ENCODE peak calls at places on chromosome 3, in seven cellular contexts. A, I, L, Y, M, F and U are unnamed samples.

GRCh38 chr3:63900459-63900858 is 11.7 kb downstream of the SCAANT1 start:
- DNase-seq in A (no peak), I (no peak), L (no peak), Y (no peak), M (no peak), F (no peak), U (no peak)

GRCh38 chr3:27914199-27914598 is 192.1 kb upstream of the EOMES start:
- DNase-seq in A (peak; percentile 32), I (no peak), L (no peak), Y (peak; percentile 19), M (no peak), F (no peak), U (no peak)

GRCh38 chr3:74447221-74447620 is 167.2 kb downstream of the CNTN3 start:
- DNase-seq in A (no peak), I (no peak), L (no peak), Y (no peak), M (no peak), F (no peak), U (no peak)

GRCh38 chr3:101038880-101039279 is 45.7 kb upstream of the ABI3BP start:
- DNase-seq in A (peak; percentile 45), I (no peak), L (no peak), Y (no peak), M (no peak), F (no peak), U (no peak)

GRCh38 chr3:142888099-142888483 is 792 bp downstream of the PCOLCE2 start:
- DNase-seq in A (peak; percentile 69), I (no peak), L (no peak), Y (peak; percentile 16), M (no peak), F (no peak), U (peak; percentile 44)

GRCh38 chr3:120496278-120496975 is 45.6 kb upstream of the FSTL1 start:
- DNase-seq in A (peak; percentile 97), I (no peak), L (no peak), Y (no peak), M (no peak), F (no peak), U (peak; percentile 84)

GRCh38 chr3:90184861-90185260 is 1077.4 kb downstream of the EPHA3 start:
- DNase-seq in A (peak; percentile 49), I (no peak), L (no peak), Y (no peak), M (no peak), F (no peak), U (no peak)

GRCh38 chr3:73498764-73499622 is 125.7 kb downstream of the PDZRN3 start:
- DNase-seq in A (no peak), I (no peak), L (no peak), Y (no peak), M (no peak), F (no peak), U (no peak)

GRCh38 chr3:177050466-177051237 is 146.6 kb downstream of the TBL1XR1 start:
- DNase-seq in A (peak; percentile 67), I (no peak), L (no peak), Y (peak; percentile 7), M (no peak), F (no peak), U (peak; percentile 31)

GRCh38 chr3:177597325-177598109 is 400.2 kb upstream of the TBL1XR1 start:
- DNase-seq in A (no peak), I (peak; percentile 25), L (no peak), Y (peak; percentile 20), M (no peak), F (peak; percentile 21), U (peak; percentile 32)

GRCh38 chr3:155778441-155778840 is 27.6 kb downstream of the C3orf33 start:
- DNase-seq in A (no peak), I (no peak), L (no peak), Y (no peak), M (no peak), F (no peak), U (no peak)

GRCh38 chr3:128226186-128226725 is 73.0 kb downstream of the EEFSEC start:
- DNase-seq in A (no peak), I (no peak), L (no peak), Y (no peak), M (no peak), F (no peak), U (no peak)

GRCh38 chr3:64685800-64686445 is 1.9 kb downstream of the ADAMTS9 start:
- DNase-seq in A (no peak), I (peak; percentile 90), L (peak; percentile 84), Y (no peak), M (peak; percentile 89), F (no peak), U (peak; percentile 48)

GRCh38 chr3:130925628-130926027 is 31.7 kb downstream of the ATP2C1 start:
- DNase-seq in A (no peak), I (no peak), L (no peak), Y (peak; percentile 20), M (no peak), F (no peak), U (no peak)

DNA sequence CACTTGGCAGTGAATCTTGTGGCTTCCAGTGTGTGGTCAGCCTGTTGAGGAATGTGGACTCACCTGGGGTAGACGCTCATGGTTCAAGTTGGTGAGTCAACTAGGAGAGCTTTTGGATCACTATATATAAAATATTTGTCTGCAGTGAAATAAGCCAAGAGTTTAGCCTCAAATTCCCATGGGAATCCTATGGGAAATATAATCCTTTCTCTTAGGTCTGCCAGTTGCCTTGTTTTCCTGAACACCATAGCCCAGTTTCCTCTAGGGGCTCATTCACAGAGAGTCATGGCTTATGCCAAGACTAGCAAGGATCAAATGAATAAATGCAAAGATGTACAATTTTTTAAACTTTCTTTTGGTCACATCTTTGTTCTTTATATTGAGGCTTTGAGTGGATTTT is 100.1 kb upstream of the NPHP3 start:
- DNase-seq in A (no peak), I (no peak), L (no peak), Y (no peak), M (no peak), F (no peak), U (no peak)
- H3K27ac ChIP-seq in A (no peak overlapping the region), I (no peak overlapping the region), L (no peak overlapping the region), Y (no peak overlapping the region), M (no peak overlapping the region), F (no peak overlapping the region), U (no peak overlapping the region)

GRCh38 chr3:165256554-165256953 is 60.4 kb upstream of the SLITRK3 start:
- DNase-seq in A (peak; percentile 31), I (no peak), L (no peak), Y (no peak), M (no peak), F (no peak), U (no peak)

GRCh38 chr3:165259518-165260193 is 63.5 kb upstream of the SLITRK3 start:
- DNase-seq in A (peak; percentile 67), I (no peak), L (no peak), Y (no peak), M (no peak), F (no peak), U (peak; percentile 4)

GRCh38 chr3:165254812-165255211 is 58.6 kb upstream of the SLITRK3 start:
- DNase-seq in A (peak; percentile 69), I (no peak), L (no peak), Y (no peak), M (no peak), F (no peak), U (peak; percentile 31)
- TF ChIP-seq CTCF in A (peak; percentile 69), I (peak; percentile 19), L (no peak), Y (no peak), M (no peak), F (no peak), U (peak; percentile 18)

GRCh38 chr3:113606539-113607218 is 74.3 kb downstream of the SIDT1 start:
- DNase-seq in A (no peak), I (no peak), L (no peak), Y (peak; percentile 76), M (peak; percentile 26), F (peak; percentile 52), U (no peak)

GRCh38 chr3:113602836-113603235 is 70.5 kb downstream of the SIDT1 start:
- DNase-seq in A (no peak), I (no peak), L (no peak), Y (no peak), M (no peak), F (no peak), U (no peak)

GRCh38 chr3:113600418-113601185 is 68.2 kb downstream of the SIDT1 start:
- DNase-seq in A (no peak), I (no peak), L (no peak), Y (no peak), M (no peak), F (no peak), U (no peak)

GRCh38 chr3:113601240-113601639 is 68.9 kb downstream of the SIDT1 start:
- DNase-seq in A (no peak), I (no peak), L (no peak), Y (no peak), M (no peak), F (no peak), U (no peak)

DNA sequence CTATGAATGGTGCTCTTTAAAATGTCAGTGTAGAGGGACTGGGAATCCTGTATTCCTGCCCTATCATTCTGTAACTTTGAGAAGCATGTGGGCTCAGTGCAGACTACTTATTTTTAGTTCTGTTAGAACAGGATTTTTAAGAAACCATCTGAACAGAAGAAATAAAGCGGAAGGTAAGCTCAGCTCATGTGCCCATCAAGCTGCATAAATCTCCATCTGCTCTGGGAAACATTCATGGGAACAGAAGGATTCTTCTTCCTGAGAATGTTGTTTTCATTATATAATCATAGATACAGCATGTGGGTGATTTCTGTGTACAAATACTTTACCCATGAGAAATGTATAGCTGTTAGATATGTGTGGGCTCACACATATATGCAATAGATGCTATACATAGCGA is 69.9 kb downstream of the SIDT1 start:
- DNase-seq in A (no peak), I (no peak), L (no peak), Y (no peak), M (no peak), F (no peak), U (no peak)
- H3K27ac ChIP-seq in A (no peak overlapping the region), I (no peak overlapping the region), L (no peak overlapping the region), Y (no peak overlapping the region), M (no peak overlapping the region), F (no peak overlapping the region), U (no peak overlapping the region)

GRCh38 chr3:32719931-32720330 is 34.9 kb downstream of the CNOT10 start:
- DNase-seq in A (no peak), I (no peak), L (no peak), Y (no peak), M (no peak), F (no peak), U (no peak)

DNA sequence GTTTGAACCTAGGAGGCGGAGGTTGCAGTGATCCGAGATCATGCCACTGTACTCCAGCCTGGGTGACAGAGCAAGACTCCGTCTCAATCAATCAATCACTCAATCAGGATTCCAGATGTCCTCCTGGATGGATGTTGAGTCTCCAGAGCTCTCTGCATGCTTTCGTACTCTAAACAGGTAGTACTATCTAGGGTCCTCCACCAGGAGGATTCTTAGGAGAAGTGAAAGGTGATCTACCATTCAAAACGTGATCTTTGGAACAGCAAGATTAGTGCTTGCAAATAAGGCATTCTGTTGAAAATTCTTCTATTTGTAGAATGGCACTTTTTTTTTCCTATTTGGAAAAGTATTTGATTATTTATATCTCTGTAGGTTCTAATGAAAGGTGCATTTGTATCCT is 34.3 kb downstream of the CNOT10 start:
- DNase-seq in A (no peak), I (no peak), L (no peak), Y (no peak), M (no peak), F (no peak), U (no peak)
- TF ChIP-seq CTCF in A (no peak), I (no peak), L (no peak), Y (no peak), M (no peak), F (no peak), U (no peak)

GRCh38 chr3:129230311-129231019 is 18.9 kb upstream of the COPG1 start:
- DNase-seq in A (peak; percentile 85), I (no peak), L (no peak), Y (peak; percentile 95), M (no peak), F (no peak), U (peak; percentile 76)
- H3K27ac ChIP-seq in A (peak overlapping the region; percentile 99), I (peak overlapping the region; percentile 25), L (peak overlapping the region; percentile 81), Y (peak overlapping the region; percentile 85), M (no peak overlapping the region), F (no peak overlapping the region), U (peak overlapping the region; percentile 92)